ENCODE peak calls at places on chromosomes 1 and 21, in five cellular contexts. Z, P, G, Y and E are unnamed samples.

GRCh38 chr1:28296401-28297220 is 32.2 kb upstream of the MED18 start:
- DNase-seq in Z (no peak), P (no peak), G (no peak), Y (no peak), E (no peak)

GRCh38 chr1:244254467-244254866 is 197.2 kb downstream of the ADSS2 start:
- DNase-seq in Z (no peak), P (no peak), G (no peak), Y (no peak), E (peak; percentile 24)

GRCh38 chr21:37770496-37770895 is 145.8 kb downstream of the KCNJ6 start:
- DNase-seq in Z (no peak), P (no peak), G (no peak), Y (no peak), E (no peak)

GRCh38 chr1:55384589-55385136 is 169.5 kb upstream of the USP24 start:
- DNase-seq in Z (no peak), P (no peak), G (no peak), Y (no peak), E (no peak)

GRCh38 chr1:56522680-56523079 is 56.7 kb downstream of the PLPP3 start:
- DNase-seq in Z (no peak), P (no peak), G (no peak), Y (no peak), E (no peak)

GRCh38 chr1:21216835-21217811 is 40.4 kb upstream of the EIF4G3 start:
- DNase-seq in Z (peak; percentile 43), P (no peak), G (no peak), Y (peak; percentile 62), E (peak; percentile 45)

GRCh38 chr1:84377480-84378095 is 20.7 kb upstream of the DNASE2B start:
- DNase-seq in Z (no peak), P (peak; percentile 37), G (peak; percentile 78), Y (no peak), E (no peak)

GRCh38 chr21:31580866-31581276 is 78.6 kb upstream of the SOD1 start:
- DNase-seq in Z (peak; percentile 54), P (peak; percentile 53), G (peak; percentile 33), Y (peak; percentile 76), E (peak; percentile 42)

GRCh38 chr21:25199944-25200343 is 407.3 kb downstream of the MRPL39 start:
- DNase-seq in Z (no peak), P (no peak), G (no peak), Y (no peak), E (no peak)

GRCh38 chr1:109279615-109280278 is 3.2 kb downstream of the PSRC1 start:
- DNase-seq in Z (no peak), P (no peak), G (no peak), Y (no peak), E (no peak)

GRCh38 chr21:41878831-41879189 is 334 bp downstream of the PRDM15 start:
- DNase-seq in Z (peak; percentile 68), P (peak; percentile 94), G (peak; percentile 84), Y (peak; percentile 74), E (peak; percentile 65)

GRCh38 chr1:207878939-207879338 is 32.0 kb downstream of the CD34 start:
- DNase-seq in Z (no peak), P (no peak), G (no peak), Y (no peak), E (no peak)

GRCh38 chr1:28530456-28530855 is 22.4 kb upstream of the TRNAU1AP start:
- DNase-seq in Z (no peak), P (no peak), G (no peak), Y (no peak), E (no peak)

GRCh38 chr1:95809391-95809790 is 575.4 kb downstream of the RWDD3 start:
- DNase-seq in Z (no peak), P (no peak), G (no peak), Y (no peak), E (no peak)

GRCh38 chr1:209435654-209436566 is 147.6 kb upstream of the CAMK1G start:
- DNase-seq in Z (no peak), P (peak; percentile 83), G (peak; percentile 60), Y (peak; percentile 10), E (no peak)

GRCh38 chr1:218473527-218473926 is 128.4 kb downstream of the TGFB2 start:
- DNase-seq in Z (no peak), P (no peak), G (no peak), Y (no peak), E (no peak)

GRCh38 chr1:38941093-38941492 is 537 bp downstream of the RHBDL2 start:
- DNase-seq in Z (no peak), P (no peak), G (no peak), Y (no peak), E (no peak)

GRCh38 chr1:91901231-91901630 is 15.3 kb upstream of the TGFBR3 start:
- DNase-seq in Z (no peak), P (no peak), G (no peak), Y (no peak), E (no peak)